ENCODE peak calls at places on chromosomes 16 and 17, in ten cellular contexts. O, I, L, V, F, N, U, H, S and D are unnamed samples.

GRCh38 chr17:63476857-63477470 is at the start of gene ACE:
- DNase-seq in O (no peak), I (no peak), L (no peak), V (no peak), F (no peak), N (peak), U (no peak), H (no peak), S (no peak), D (no peak)

GRCh38 chr17:73605444-73605843 is 38.8 kb downstream of the SDK2 start:
- DNase-seq in O (no peak), I (no peak), L (no peak), V (no peak), F (no peak), N (no peak), U (no peak), H (no peak), S (no peak), D (no peak)

GRCh38 chr17:8124350-8125195 is 667 bp upstream of the HES7 start:
- DNase-seq in O (no peak), I (no peak), L (no peak), V (no peak), F (no peak), N (no peak), U (no peak), H (no peak), S (no peak), D (no peak)

GRCh38 chr17:27333410-27333980 is 39.6 kb downstream of the WSB1 start:
- DNase-seq in O (no peak), I (no peak), L (peak), V (no peak), F (no peak), N (no peak), U (no peak), H (no peak), S (no peak), D (no peak)

GRCh38 chr16:75244844-75245758 is 6.3 kb downstream of the BCAR1 start:
- DNase-seq in O (peak), I (peak), L (no peak), V (no peak), F (no peak), N (no peak), U (peak), H (peak), S (peak), D (peak)

GRCh38 chr17:32828822-32829221 is 48.1 kb downstream of the MYO1D start:
- DNase-seq in O (peak), I (no peak), L (no peak), V (no peak), F (no peak), N (no peak), U (no peak), H (no peak), S (no peak), D (no peak)

GRCh38 chr17:2982854-2983636 is 80.4 kb downstream of the OR1D5 start:
- DNase-seq in O (peak), I (no peak), L (peak), V (no peak), F (no peak), N (no peak), U (no peak), H (peak), S (no peak), D (no peak)

GRCh38 chr16:66539628-66540469 is 10.1 kb downstream of the TK2 start:
- DNase-seq in O (no peak), I (no peak), L (peak), V (no peak), F (peak), N (no peak), U (no peak), H (no peak), S (no peak), D (no peak)

GRCh38 chr17:7323731-7324437 is 5.3 kb downstream of the NEURL4 start:
- DNase-seq in O (peak), I (no peak), L (no peak), V (peak), F (no peak), N (peak), U (no peak), H (peak), S (no peak), D (no peak)